ENCODE peak calls at places on chromosomes 12 and 14, in eight cellular contexts. S is GM23338, K is left lung, E is fibroblast of lung, T is K562, F is cardiac muscle cell, R is body of pancreas, U is Peyer's patch. D is an unnamed sample. For H3K4me1, the result is how much of the 10 kb centered on the place peaks cover.

GRCh38 chr12:78470354-78471195 is 394.0 kb upstream of the SYT1 start:
- DNase-seq in S (peak), K (no peak), E (peak), T (no peak), F (peak), R (peak), U (no peak), D (peak)

GRCh38 chr14:106843951-106844483 is 1317.6 kb downstream of the TMEM121 start:
- DNase-seq in S (no peak), K (peak), E (no peak), T (no peak), F (no peak), R (peak), U (peak), D (no peak)

GRCh38 chr14:104444159-104445030 is 135.2 kb upstream of the C14orf180 start:
- DNase-seq in S (no peak), K (no peak), E (no peak), T (no peak), F (no peak), R (no peak), U (peak), D (no peak)

GRCh38 chr12:80016684-80017083 is 81.8 kb upstream of the PPP1R12A start:
- DNase-seq in S (no peak), K (no peak), E (no peak), T (no peak), F (no peak), R (no peak), U (no peak), D (no peak)

GRCh38 chr14:75044760-75045159 is 6.5 kb downstream of the MLH3 start:
- DNase-seq in S (no peak), K (no peak), E (no peak), T (no peak), F (no peak), R (no peak), U (no peak), D (no peak)

GRCh38 chr12:98955284-98955683 is 310.2 kb downstream of the APAF1 start:
- DNase-seq in S (peak), K (no peak), E (no peak), T (peak), F (peak), R (no peak), U (no peak), D (peak)

GRCh38 chr14:66503532-66503931 is 4.4 kb upstream of the GPHN start:
- DNase-seq in S (no peak), K (no peak), E (peak), T (no peak), F (no peak), R (no peak), U (no peak), D (no peak)

GRCh38 chr12:581746-582145 is 81.5 kb downstream of the NINJ2 start:
- DNase-seq in S (no peak), K (no peak), E (no peak), T (no peak), F (no peak), R (no peak), U (peak), D (no peak)

GRCh38 chr14:23950411-23951135 is 3.0 kb upstream of the DHRS4 start:
- DNase-seq in S (no peak), K (no peak), E (no peak), T (no peak), F (no peak), R (no peak), U (no peak), D (no peak)

GRCh38 chr12:26524862-26525465 is 308.0 kb downstream of the ITPR2 start:
- DNase-seq in S (peak), K (no peak), E (peak), T (peak), F (no peak), R (peak), U (peak), D (no peak)

GRCh38 chr12:122356192-122356635 is 66.3 kb downstream of the CLIP1 start:
- DNase-seq in S (peak), K (no peak), E (peak), T (peak), F (peak), R (peak), U (peak), D (peak)

GRCh38 chr12:3142386-3142785 is 65.2 kb downstream of the TSPAN9 start:
- DNase-seq in S (no peak), K (no peak), E (no peak), T (no peak), F (no peak), R (no peak), U (no peak), D (no peak)

GRCh38 chr14:91387135-91387849 is 30.3 kb downstream of the CCDC88C start:
- DNase-seq in S (no peak), K (no peak), E (peak), T (no peak), F (peak), R (no peak), U (no peak), D (no peak)

GRCh38 chr12:64895541-64895940 is 71.1 kb downstream of the TBC1D30 start:
- DNase-seq in S (no peak), K (no peak), E (peak), T (no peak), F (no peak), R (no peak), U (no peak), D (no peak)

GRCh38 chr14:80988742-80989429 is 33.5 kb downstream of the TSHR start:
- DNase-seq in S (no peak), K (no peak), E (peak), T (no peak), F (no peak), R (no peak), U (no peak), D (no peak)

GRCh38 chr14:95645016-95645996 is 40.9 kb upstream of the TCL1B start:
- DNase-seq in S (no peak), K (no peak), E (no peak), T (peak), F (no peak), R (no peak), U (no peak), D (peak)

GRCh38 chr12:11981174-11981733 is 89.5 kb upstream of the BCL2L14 start:
- DNase-seq in S (no peak), K (no peak), E (peak), T (no peak), F (no peak), R (no peak), U (no peak), D (no peak)

GRCh38 chr12:63307849-63308248 is 156.8 kb upstream of the AVPR1A start:
- DNase-seq in S (no peak), K (no peak), E (no peak), T (no peak), F (no peak), R (no peak), U (no peak), D (no peak)

GRCh38 chr14:35088514-35088913 is 33.3 kb downstream of the PPP2R3C start:
- DNase-seq in S (no peak), K (no peak), E (peak), T (no peak), F (no peak), R (no peak), U (no peak), D (no peak)

GRCh38 chr12:110906516-110906915 is 13.9 kb downstream of the MYL2 start:
- DNase-seq in S (no peak), K (no peak), E (no peak), T (no peak), F (no peak), R (no peak), U (no peak), D (no peak)

GRCh38 chr12:110907583-110907982 is 12.8 kb downstream of the MYL2 start:
- DNase-seq in S (no peak), K (no peak), E (no peak), T (no peak), F (no peak), R (no peak), U (no peak), D (no peak)

GRCh38 chr12:110906985-110907384 is 13.4 kb downstream of the MYL2 start:
- DNase-seq in S (no peak), K (no peak), E (peak), T (no peak), F (no peak), R (no peak), U (no peak), D (no peak)

GRCh38 chr12:110906088-110906487 is 14.3 kb downstream of the MYL2 start:
- DNase-seq in S (no peak), K (no peak), E (no peak), T (no peak), F (no peak), R (no peak), U (no peak), D (no peak)

DNA sequence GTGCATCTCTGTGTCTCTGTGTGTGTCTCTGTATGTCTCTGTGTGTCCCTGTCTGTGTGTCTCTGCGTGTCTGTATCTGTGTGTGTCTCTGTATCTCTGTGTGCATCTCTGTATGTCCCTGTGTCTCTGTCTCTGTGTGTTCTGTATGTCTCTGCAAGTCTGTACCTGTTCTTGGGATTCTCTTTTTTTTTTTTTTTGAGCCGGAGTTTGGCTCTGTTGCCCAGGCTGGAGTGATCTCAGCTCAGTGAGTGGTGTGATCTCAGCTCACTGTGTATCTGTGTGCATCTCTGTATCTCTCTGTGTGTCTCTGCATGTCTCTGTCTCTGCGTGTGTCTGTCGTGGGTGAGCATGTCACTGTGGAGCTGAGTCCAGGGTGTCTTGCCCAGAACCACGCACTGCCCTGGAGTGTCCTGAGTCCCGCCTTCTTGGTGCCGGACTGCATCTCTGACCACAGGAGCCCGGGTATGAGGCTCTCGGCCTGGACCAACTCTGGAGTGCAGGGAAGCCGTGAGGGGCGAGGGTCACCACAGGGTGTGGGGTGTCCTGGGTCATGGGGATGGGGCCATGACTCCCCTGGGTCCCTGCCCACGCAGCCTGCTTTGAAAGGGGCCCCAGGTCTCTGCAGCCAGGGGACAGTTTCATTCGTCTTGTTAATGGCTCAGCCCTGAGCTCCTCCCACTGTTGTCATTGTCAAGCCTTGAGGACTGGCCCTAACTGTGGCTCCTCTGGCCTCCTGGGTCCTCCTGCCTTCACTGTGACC is 11.8 kb downstream of the MYL2 start:
- DNase-seq in S (no peak), K (no peak), E (no peak), T (no peak), F (no peak), R (no peak), U (no peak), D (no peak)
- H3K4me1 ChIP-seq in S (under half), K (under half), E (under half), T (under half), F (under half), R (under half), U (under half), D (under half)

DNA sequence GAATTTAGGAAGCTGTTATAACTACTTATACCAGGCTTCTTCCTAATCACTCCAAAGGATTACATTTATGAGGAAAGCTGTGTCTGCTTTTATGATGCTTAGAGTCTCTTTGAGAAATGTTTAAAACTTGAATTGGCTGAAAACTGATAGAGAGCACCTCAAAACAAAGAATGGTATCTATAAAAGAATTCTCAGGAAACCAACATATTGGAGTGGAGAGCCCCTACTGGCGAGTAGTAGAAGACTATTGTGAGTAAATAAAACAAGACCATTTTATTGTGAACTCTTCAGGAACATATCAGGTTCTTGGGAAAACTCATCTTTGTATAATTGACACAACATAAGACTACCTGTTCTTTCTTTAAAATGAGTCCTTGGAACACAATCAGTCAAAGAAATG is 578.6 kb downstream of the RERGL start:
- DNase-seq in S (peak), K (no peak), E (no peak), T (no peak), F (no peak), R (no peak), U (no peak), D (no peak)
- TF ChIP-seq CTCF in S (peak), K (no peak), E (no peak), T (no peak), F (no peak), R (no peak), U (no peak), D (no peak)

GRCh38 chr14:84144166-84144565 is 1385.8 kb upstream of the FLRT2 start:
- DNase-seq in S (no peak), K (no peak), E (peak), T (no peak), F (no peak), R (no peak), U (no peak), D (no peak)
- H3K4me1 ChIP-seq in S (under half), K (under half), E (under half), T (under half), F (under half), R (under half), U (under half), D (under half)

GRCh38 chr12:96015672-96016071 is 19.5 kb upstream of the HAL start:
- DNase-seq in S (peak), K (peak), E (peak), T (no peak), F (peak), R (no peak), U (no peak), D (peak)
- TF ChIP-seq CTCF in S (peak), K (peak), E (peak), T (peak), F (peak), R (no peak), U (no peak), D (peak)

GRCh38 chr14:101851716-101852395 is 90.3 kb downstream of the PPP2R5C start:
- DNase-seq in S (no peak), K (no peak), E (no peak), T (no peak), F (no peak), R (no peak), U (no peak), D (no peak)

GRCh38 chr14:101851183-101851582 is 89.7 kb downstream of the PPP2R5C start:
- DNase-seq in S (no peak), K (no peak), E (no peak), T (no peak), F (no peak), R (no peak), U (no peak), D (no peak)

GRCh38 chr14:101845896-101846295 is 84.4 kb downstream of the PPP2R5C start:
- DNase-seq in S (no peak), K (no peak), E (no peak), T (no peak), F (no peak), R (no peak), U (no peak), D (peak)

GRCh38 chr14:101849640-101850039 is 88.1 kb downstream of the PPP2R5C start:
- DNase-seq in S (no peak), K (no peak), E (no peak), T (no peak), F (peak), R (no peak), U (no peak), D (no peak)

DNA sequence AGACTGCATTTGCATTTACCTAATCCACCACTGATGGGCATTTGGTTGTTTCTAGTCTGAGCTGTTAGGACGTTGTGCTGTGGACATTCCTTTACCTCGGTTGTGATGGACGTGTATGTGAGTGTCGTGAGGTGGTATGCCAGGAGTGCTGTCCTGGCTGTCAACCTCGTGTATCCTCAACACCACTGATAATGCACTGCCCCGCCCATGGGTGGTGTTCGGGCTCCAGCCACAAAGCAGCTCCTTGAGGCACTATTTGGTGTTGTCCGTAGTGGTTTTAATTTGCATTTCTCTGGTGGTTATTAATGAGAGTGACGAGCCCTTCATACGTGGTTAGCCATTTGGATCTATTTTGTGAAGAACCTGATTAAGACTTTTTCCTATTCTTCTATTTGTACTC is 87.6 kb downstream of the PPP2R5C start:
- DNase-seq in S (no peak), K (no peak), E (no peak), T (peak), F (peak), R (no peak), U (peak), D (no peak)
- H3K4me1 ChIP-seq in S (under half), K (half or more), E (under half), T (under half), F (under half), R (under half), U (under half), D (under half)

GRCh38 chr12:131948166-131948712 is 1.5 kb upstream of the EP400 start:
- DNase-seq in S (no peak), K (no peak), E (no peak), T (no peak), F (no peak), R (no peak), U (peak), D (no peak)

GRCh38 chr12:131947482-131948027 is 2.2 kb upstream of the EP400 start:
- DNase-seq in S (no peak), K (peak), E (no peak), T (no peak), F (no peak), R (no peak), U (peak), D (no peak)

GRCh38 chr12:131946757-131947156 is 3.0 kb upstream of the EP400 start:
- DNase-seq in S (no peak), K (peak), E (no peak), T (no peak), F (no peak), R (no peak), U (no peak), D (no peak)

GRCh38 chr12:131950182-131950913 is 606 bp downstream of the EP400 start:
- DNase-seq in S (peak), K (no peak), E (no peak), T (peak), F (peak), R (peak), U (peak), D (peak)

GRCh38 chr12:131949431-131950181 is at the start of gene EP400:
- DNase-seq in S (peak), K (peak), E (peak), T (peak), F (peak), R (peak), U (peak), D (peak)
- TF ChIP-seq CTCF in S (peak), K (peak), E (no peak), T (peak), F (peak), R (no peak), U (peak), D (peak)

GRCh38 chr12:104290320-104290719 is 13.2 kb upstream of the EID3 start:
- DNase-seq in S (no peak), K (no peak), E (no peak), T (no peak), F (no peak), R (no peak), U (no peak), D (no peak)
- H3K4me1 ChIP-seq in S (under half), K (half or more), E (under half), T (under half), F (under half), R (under half), U (under half), D (under half)